ENCODE peak calls at places on chromosomes 13 and 19, in ten cellular contexts. F is KBM-7; J is stimulated activated CD4-positive, alpha-beta T cell treated with anti-CD3 and anti-CD28 coated beads, TNF-alpha, amount 100 ng/mL, for 4 hours; S is AG10803; W is NCI-H226; A is omental fat pad; G is activated T-helper 1 cell treated with anti-CD3 and anti-CD28 coated beads, Interleukin-12 subunit alpha, Interleukin-12 subunit beta, Interleukin-2, Interleukin-4 antibody, amounts not matched to agents 30 ng/mL and 10 ng/mL and 1 ng/mL, durations not matched to agents 14 hours and 24 hours and 36 hours; N is right lobe of liver; T is ureter; Q is GM03348. U is an unnamed sample.

GRCh38 chr19:35044317-35045117 is 3.0 kb downstream of the HPN start:
- DNase-seq in F (peak), J (peak), S (peak), W (peak), A (peak), G (peak), N (peak), T (no peak), Q (peak), U (peak)

GRCh38 chr13:44719857-44720671 is 143.9 kb upstream of the TSC22D1 start:
- DNase-seq in F (no peak), J (no peak), S (peak), W (peak), A (no peak), G (no peak), N (no peak), T (no peak), Q (peak), U (no peak)

GRCh38 chr19:32219392-32219791 is 126.0 kb upstream of the ZNF507 start:
- DNase-seq in F (no peak), J (no peak), S (no peak), W (no peak), A (no peak), G (no peak), N (no peak), T (peak), Q (no peak), U (no peak)

GRCh38 chr13:88068316-88068715 is 397.1 kb downstream of the SLITRK5 start:
- DNase-seq in F (no peak), J (no peak), S (peak), W (peak), A (no peak), G (no peak), N (no peak), T (no peak), Q (no peak), U (no peak)

GRCh38 chr13:42486711-42487198 is 87.2 kb upstream of the TNFSF11 start:
- DNase-seq in F (peak), J (no peak), S (peak), W (peak), A (no peak), G (no peak), N (no peak), T (no peak), Q (peak), U (no peak)

GRCh38 chr13:111115841-111116500 is 861 bp downstream of the ARHGEF7 start:
- DNase-seq in F (peak), J (no peak), S (peak), W (no peak), A (no peak), G (no peak), N (peak), T (peak), Q (peak), U (peak)

GRCh38 chr13:81487151-81487550 is 1146.2 kb upstream of the SPRY2 start:
- DNase-seq in F (peak), J (no peak), S (no peak), W (no peak), A (no peak), G (no peak), N (no peak), T (no peak), Q (no peak), U (peak)

GRCh38 chr13:43911871-43912270 is 32.2 kb downstream of the LACC1 start:
- DNase-seq in F (no peak), J (no peak), S (no peak), W (no peak), A (no peak), G (no peak), N (no peak), T (no peak), Q (no peak), U (peak)

GRCh38 chr19:33302974-33303790 is 848 bp upstream of the CEBPA start:
- DNase-seq in F (peak), J (no peak), S (peak), W (peak), A (no peak), G (no peak), N (peak), T (peak), Q (peak), U (peak)

GRCh38 chr13:78160793-78161192 is 242.2 kb upstream of the EDNRB start:
- DNase-seq in F (peak), J (no peak), S (peak), W (no peak), A (no peak), G (no peak), N (no peak), T (no peak), Q (peak), U (no peak)

GRCh38 chr19:1429750-1430149 is 8.4 kb upstream of the RPS15 start:
- DNase-seq in F (no peak), J (no peak), S (no peak), W (no peak), A (no peak), G (no peak), N (no peak), T (no peak), Q (no peak), U (no peak)

GRCh38 chr13:79282976-79283375 is 123.1 kb downstream of the RBM26 start:
- DNase-seq in F (peak), J (no peak), S (no peak), W (no peak), A (no peak), G (no peak), N (peak), T (no peak), Q (no peak), U (no peak)

GRCh38 chr13:51825165-51825592 is 19.8 kb downstream of the TMEM272 start:
- DNase-seq in F (peak), J (no peak), S (peak), W (no peak), A (no peak), G (no peak), N (no peak), T (no peak), Q (peak), U (no peak)

GRCh38 chr13:50365683-50366391 is 350.6 kb downstream of the KCNRG start:
- DNase-seq in F (no peak), J (peak), S (no peak), W (peak), A (no peak), G (peak), N (no peak), T (peak), Q (no peak), U (no peak)

GRCh38 chr19:40754611-40755247 is 3.7 kb downstream of the SNRPA start:
- DNase-seq in F (no peak), J (no peak), S (peak), W (no peak), A (no peak), G (no peak), N (peak), T (no peak), Q (no peak), U (no peak)

GRCh38 chr13:20426766-20427448 is 98.8 kb downstream of the CRYL1 start:
- DNase-seq in F (no peak), J (no peak), S (peak), W (no peak), A (no peak), G (no peak), N (no peak), T (no peak), Q (peak), U (no peak)

GRCh38 chr13:46641274-46642081 is 88.5 kb downstream of the LRCH1 start:
- DNase-seq in F (no peak), J (no peak), S (no peak), W (no peak), A (no peak), G (no peak), N (no peak), T (no peak), Q (peak), U (no peak)

GRCh38 chr13:75088915-75089314 is 393.1 kb downstream of the TBC1D4 start:
- DNase-seq in F (no peak), J (no peak), S (no peak), W (no peak), A (no peak), G (no peak), N (no peak), T (no peak), Q (no peak), U (no peak)

GRCh38 chr13:25085125-25085742 is 10.7 kb upstream of the PABPC3 start:
- DNase-seq in F (peak), J (no peak), S (peak), W (no peak), A (no peak), G (no peak), N (no peak), T (no peak), Q (peak), U (peak)

GRCh38 chr13:111791131-111791530 is 275.8 kb upstream of the SOX1 start:
- DNase-seq in F (no peak), J (no peak), S (no peak), W (no peak), A (no peak), G (no peak), N (no peak), T (peak), Q (no peak), U (no peak)

GRCh38 chr19:38213911-38214625 is 10.0 kb downstream of the DPF1 start:
- DNase-seq in F (peak), J (no peak), S (peak), W (peak), A (no peak), G (peak), N (no peak), T (no peak), Q (no peak), U (no peak)

GRCh38 chr19:45885556-45886426 is at the start of gene IRF2BP1:
- DNase-seq in F (peak), J (peak), S (peak), W (peak), A (peak), G (peak), N (peak), T (peak), Q (peak), U (peak)

GRCh38 chr19:16351133-16351809 is 26.6 kb downstream of the KLF2 start:
- DNase-seq in F (no peak), J (no peak), S (peak), W (no peak), A (no peak), G (no peak), N (no peak), T (no peak), Q (peak), U (no peak)

U was measured in A673.